ENCODE peak calls at places on chromosomes 7 and 10, in nine cellular contexts. E is NCI-H345; G is stimulated activated CD8-positive, alpha-beta memory T cell treated with anti-CD3 and anti-CD28 coated beads, Interleukin-7, amount 100 ng/mL, for 4 hours; A is ureter; I is CD8-positive, alpha-beta memory T cell; C is lung; X is OCI-LY7; W is GF-D8; D is activated naive CD4-positive, alpha-beta T cell treated with anti-CD3 and anti-CD28 coated beads, Interleukin-2, amount 50 U/mL, for 72 hours. V is an unnamed sample.

GRCh38 chr7:157564518-157565177 is 227.8 kb downstream of the DNAJB6 start:
- DNase-seq in E (no peak), G (no peak), A (no peak), I (no peak), C (no peak), X (no peak), W (no peak), D (no peak), V (no peak)

GRCh38 chr10:119165171-119166110 is at the start of gene SFXN4:
- DNase-seq in E (peak; percentile 60), G (peak; percentile 74), A (peak; percentile 80), I (peak; percentile 71), C (peak; percentile 78), X (peak; percentile 80), W (peak; percentile 81), D (peak; percentile 86), V (peak; percentile 34)

GRCh38 chr10:29736325-29737208 is 101.8 kb upstream of the SVIL start:
- DNase-seq in E (peak; percentile 68), G (peak; percentile 23), A (peak; percentile 71), I (no peak), C (peak; percentile 59), X (no peak), W (no peak), D (peak; percentile 58), V (peak; percentile 30)

GRCh38 chr10:125799446-125799845 is 23.6 kb downstream of the UROS start:
- DNase-seq in E (no peak), G (no peak), A (no peak), I (no peak), C (no peak), X (no peak), W (no peak), D (no peak), V (no peak)

GRCh38 chr10:4134701-4135100 is 349.7 kb upstream of the KLF6 start:
- DNase-seq in E (no peak), G (no peak), A (no peak), I (no peak), C (no peak), X (no peak), W (no peak), D (no peak), V (no peak)

GRCh38 chr10:112792487-112793196 is 157.4 kb upstream of the TCF7L2 start:
- DNase-seq in E (no peak), G (no peak), A (peak; percentile 62), I (no peak), C (no peak), X (no peak), W (no peak), D (no peak), V (no peak)

GRCh38 chr7:93055543-93056107 is 62.2 kb downstream of the SAMD9 start:
- DNase-seq in E (peak; percentile 48), G (no peak), A (no peak), I (no peak), C (no peak), X (peak; percentile 54), W (peak; percentile 10), D (no peak), V (peak; percentile 21)

GRCh38 chr10:109913351-109913902 is 9.9 kb downstream of the XPNPEP1 start:
- DNase-seq in E (no peak), G (no peak), A (no peak), I (no peak), C (no peak), X (no peak), W (no peak), D (no peak), V (no peak)

GRCh38 chr10:61486738-61487396 is 33.7 kb upstream of the TMEM26 start:
- DNase-seq in E (no peak), G (no peak), A (no peak), I (no peak), C (no peak), X (no peak), W (peak; percentile 24), D (no peak), V (no peak)

GRCh38 chr7:10455936-10456335 is 517.7 kb upstream of the PHF14 start:
- DNase-seq in E (no peak), G (no peak), A (no peak), I (no peak), C (no peak), X (no peak), W (no peak), D (no peak), V (no peak)

GRCh38 chr7:10412426-10413019 is 561.1 kb upstream of the PHF14 start:
- DNase-seq in E (peak; percentile 50), G (no peak), A (no peak), I (no peak), C (no peak), X (peak; percentile 47), W (peak; percentile 15), D (no peak), V (peak; percentile 38)

GRCh38 chr10:36677170-36677768 is 448.1 kb upstream of the ANKRD30A start:
- DNase-seq in E (peak; percentile 2), G (no peak), A (no peak), I (no peak), C (no peak), X (no peak), W (no peak), D (no peak), V (no peak)

GRCh38 chr10:33008499-33009243 is 50.6 kb upstream of the ITGB1 start:
- DNase-seq in E (peak; percentile 55), G (peak; percentile 20), A (peak; percentile 80), I (peak; percentile 39), C (peak; percentile 66), X (peak; percentile 87), W (peak; percentile 21), D (no peak), V (peak; percentile 54)

GRCh38 chr7:37310322-37311080 is 138.2 kb downstream of the ELMO1 start:
- DNase-seq in E (no peak), G (no peak), A (no peak), I (no peak), C (no peak), X (peak; percentile 22), W (peak; percentile 62), D (no peak), V (no peak)

GRCh38 chr7:71131256-71131752 is 640 bp upstream of the GALNT17 start:
- DNase-seq in E (peak; percentile 13), G (no peak), A (peak; percentile 56), I (no peak), C (no peak), X (no peak), W (no peak), D (no peak), V (peak; percentile 9)

GRCh38 chr7:106012935-106013439 is 49.9 kb downstream of the CDHR3 start:
- DNase-seq in E (no peak), G (no peak), A (no peak), I (no peak), C (no peak), X (no peak), W (no peak), D (no peak), V (no peak)

GRCh38 chr7:17362439-17363095 is 64.1 kb downstream of the AHR start:
- DNase-seq in E (no peak), G (no peak), A (no peak), I (no peak), C (no peak), X (no peak), W (no peak), D (no peak), V (no peak)

GRCh38 chr7:36795451-36796021 is 71.2 kb upstream of the AOAH start:
- DNase-seq in E (no peak), G (no peak), A (no peak), I (no peak), C (no peak), X (no peak), W (no peak), D (no peak), V (peak; percentile 20)

GRCh38 chr7:33196194-33196593 is 66.8 kb downstream of the BBS9 start:
- DNase-seq in E (no peak), G (no peak), A (no peak), I (no peak), C (no peak), X (no peak), W (no peak), D (no peak), V (no peak)

GRCh38 chr10:84077728-84078127 is 61.6 kb upstream of the GHITM start:
- DNase-seq in E (no peak), G (no peak), A (no peak), I (no peak), C (no peak), X (no peak), W (no peak), D (no peak), V (no peak)

GRCh38 chr10:8778713-8779112 is 724.2 kb downstream of the GATA3 start:
- DNase-seq in E (no peak), G (no peak), A (no peak), I (no peak), C (no peak), X (no peak), W (no peak), D (no peak), V (no peak)

GRCh38 chr7:18313970-18314369 is 181.6 kb upstream of the HDAC9 start:
- DNase-seq in E (no peak), G (no peak), A (no peak), I (no peak), C (no peak), X (no peak), W (no peak), D (no peak), V (no peak)

GRCh38 chr7:37369904-37370303 is 78.8 kb downstream of the ELMO1 start:
- DNase-seq in E (no peak), G (no peak), A (no peak), I (no peak), C (no peak), X (no peak), W (no peak), D (no peak), V (no peak)

GRCh38 chr10:95513941-95514392 is 47.2 kb downstream of the SORBS1 start:
- DNase-seq in E (no peak), G (no peak), A (no peak), I (no peak), C (no peak), X (no peak), W (no peak), D (peak; percentile 56), V (no peak)

GRCh38 chr10:11863353-11864105 is 40.4 kb downstream of the PROSER2 start:
- DNase-seq in E (peak; percentile 73), G (no peak), A (no peak), I (peak; percentile 12), C (no peak), X (peak; percentile 83), W (no peak), D (no peak), V (peak; percentile 28)

GRCh38 chr10:27153855-27154198 is 357 bp downstream of the YME1L1 start:
- DNase-seq in E (no peak), G (no peak), A (no peak), I (no peak), C (no peak), X (peak; percentile 30), W (no peak), D (no peak), V (no peak)

GRCh38 chr7:582081-582835 is 62.6 kb upstream of the PDGFA start:
- DNase-seq in E (no peak), G (no peak), A (no peak), I (no peak), C (no peak), X (no peak), W (no peak), D (no peak), V (no peak)

GRCh38 chr10:113045155-113046055 is 95.4 kb downstream of the TCF7L2 start:
- DNase-seq in E (no peak), G (no peak), A (no peak), I (no peak), C (no peak), X (no peak), W (no peak), D (no peak), V (no peak)

GRCh38 chr7:104208421-104208780 is 588 bp upstream of the ORC5 start:
- DNase-seq in E (no peak), G (no peak), A (no peak), I (no peak), C (no peak), X (no peak), W (no peak), D (no peak), V (no peak)

GRCh38 chr7:147570390-147570789 is 1020.2 kb upstream of the C7orf33 start:
- DNase-seq in E (no peak), G (no peak), A (no peak), I (no peak), C (no peak), X (no peak), W (no peak), D (no peak), V (no peak)

GRCh38 chr7:12322287-12322902 is 81.3 kb downstream of the VWDE start:
- DNase-seq in E (no peak), G (no peak), A (no peak), I (no peak), C (no peak), X (peak; percentile 11), W (no peak), D (no peak), V (peak; percentile 11)